ENCODE peak calls at places on chromosome 1, in seven cellular contexts. M is GM20000, B is glutamatergic neuron, T is activated T-helper 1 cell treated with Interleukin-2 at 50 U/mL for 16 hours, I is left ventricle myocardium superior, H is RWPE1, P is prostate gland. D is an unnamed sample.

GRCh38 chr1:20153000-20153418 is 13.9 kb downstream of the PLA2G2F start:
- DNase-seq in T (no peak), M (no peak), P (no peak), I (peak), H (no peak), B (peak), D (peak)

GRCh38 chr1:28865997-28866650 is 48.2 kb upstream of the EPB41 start:
- DNase-seq in P (no peak), I (no peak), B (no peak), T (no peak), H (no peak), M (no peak), D (no peak)

GRCh38 chr1:116497660-116498059 is 73.2 kb downstream of the CD58 start:
- DNase-seq in P (no peak), I (no peak), T (no peak), H (no peak), M (no peak), B (no peak), D (no peak)

GRCh38 chr1:219926363-219926998 is 1.9 kb downstream of the SLC30A10 start:
- DNase-seq in M (no peak), H (peak), I (no peak), B (no peak), P (no peak), T (no peak), D (no peak)

GRCh38 chr1:155698382-155699038 is 9.6 kb downstream of the DAP3 start:
- DNase-seq in T (no peak), B (no peak), I (no peak), M (no peak), P (no peak), H (no peak), D (no peak)

GRCh38 chr1:23567996-23568607 is 8.8 kb upstream of the ID3 start:
- DNase-seq in B (no peak), P (no peak), H (no peak), M (no peak), I (peak), T (no peak), D (peak)

GRCh38 chr1:228515200-228515834 is 28.1 kb downstream of the RNF187 start:
- DNase-seq in M (peak), H (peak), P (no peak), B (peak), I (no peak), T (no peak), D (peak)

GRCh38 chr1:21966247-21967000 is 10.4 kb upstream of the CELA3B start:
- DNase-seq in T (no peak), P (no peak), M (no peak), I (no peak), B (no peak), H (peak), D (no peak)

GRCh38 chr1:18818036-18818435 is 41.4 kb downstream of the TAS1R2 start:
- DNase-seq in T (no peak), P (no peak), I (no peak), B (no peak), H (no peak), M (no peak), D (peak)